ENCODE peak calls at places on chromosomes 7 and 10, in five cellular contexts. One of them, this sample, is unnamed.

GRCh38 chr7:131969560-131969959 is 413.1 kb upstream of the PODXL start:
- DNase-seq in AG09309: no peak
- DNase-seq in PC-9: no peak
- DNase-seq in IMR-90: no peak
- DNase-seq in fibroblast of lung: no peak
- DNase-seq in this sample: no peak

GRCh38 chr7:30472771-30473392 is 5.7 kb downstream of the NOD1 start:
- DNase-seq in IMR-90: peak; percentile 70
- DNase-seq in PC-9: peak; percentile 24
- DNase-seq in AG09309: peak; percentile 78
- DNase-seq in fibroblast of lung: peak; percentile 83
- DNase-seq in this sample: no peak

GRCh38 chr7:143947111-143947510 is 7.5 kb upstream of the OR2F1 start:
- DNase-seq in IMR-90: no peak
- DNase-seq in PC-9: no peak
- DNase-seq in AG09309: no peak
- DNase-seq in fibroblast of lung: no peak
- DNase-seq in this sample: no peak

GRCh38 chr10:3237530-3237929 is 64.9 kb upstream of the PITRM1 start:
- DNase-seq in AG09309: no peak
- DNase-seq in fibroblast of lung: no peak
- DNase-seq in PC-9: no peak
- DNase-seq in IMR-90: no peak
- DNase-seq in this sample: no peak

GRCh38 chr7:12839508-12840153 is 152.2 kb downstream of the ARL4A start:
- DNase-seq in AG09309: no peak
- DNase-seq in IMR-90: no peak
- DNase-seq in fibroblast of lung: no peak
- DNase-seq in PC-9: no peak
- DNase-seq in this sample: no peak

GRCh38 chr7:25360471-25360870 is 132.2 kb upstream of the NPVF start:
- DNase-seq in AG09309: no peak
- DNase-seq in PC-9: no peak
- DNase-seq in fibroblast of lung: no peak
- DNase-seq in IMR-90: no peak
- DNase-seq in this sample: no peak

GRCh38 chr10:23196915-23197314 is 4.8 kb downstream of the PTF1A start:
- DNase-seq in fibroblast of lung: no peak
- DNase-seq in IMR-90: no peak
- DNase-seq in AG09309: no peak
- DNase-seq in PC-9: no peak
- DNase-seq in this sample: no peak

GRCh38 chr10:62653254-62653653 is 151.3 kb upstream of the ADO start:
- DNase-seq in AG09309: no peak
- DNase-seq in fibroblast of lung: no peak
- DNase-seq in PC-9: no peak
- DNase-seq in IMR-90: no peak
- DNase-seq in this sample: no peak

GRCh38 chr7:111400088-111400487 is 162.2 kb downstream of the IMMP2L start:
- DNase-seq in fibroblast of lung: no peak
- DNase-seq in IMR-90: no peak
- DNase-seq in AG09309: no peak
- DNase-seq in PC-9: no peak
- DNase-seq in this sample: no peak

GRCh38 chr10:12466701-12467100 is 117.4 kb downstream of the CAMK1D start:
- DNase-seq in fibroblast of lung: peak; percentile 18
- DNase-seq in PC-9: no peak
- DNase-seq in AG09309: no peak
- DNase-seq in IMR-90: peak; percentile 18
- DNase-seq in this sample: peak; percentile 24

GRCh38 chr10:34540492-34540891 is 274.6 kb downstream of the PARD3 start:
- DNase-seq in IMR-90: no peak
- DNase-seq in PC-9: no peak
- DNase-seq in fibroblast of lung: no peak
- DNase-seq in AG09309: no peak
- DNase-seq in this sample: no peak

DNA sequence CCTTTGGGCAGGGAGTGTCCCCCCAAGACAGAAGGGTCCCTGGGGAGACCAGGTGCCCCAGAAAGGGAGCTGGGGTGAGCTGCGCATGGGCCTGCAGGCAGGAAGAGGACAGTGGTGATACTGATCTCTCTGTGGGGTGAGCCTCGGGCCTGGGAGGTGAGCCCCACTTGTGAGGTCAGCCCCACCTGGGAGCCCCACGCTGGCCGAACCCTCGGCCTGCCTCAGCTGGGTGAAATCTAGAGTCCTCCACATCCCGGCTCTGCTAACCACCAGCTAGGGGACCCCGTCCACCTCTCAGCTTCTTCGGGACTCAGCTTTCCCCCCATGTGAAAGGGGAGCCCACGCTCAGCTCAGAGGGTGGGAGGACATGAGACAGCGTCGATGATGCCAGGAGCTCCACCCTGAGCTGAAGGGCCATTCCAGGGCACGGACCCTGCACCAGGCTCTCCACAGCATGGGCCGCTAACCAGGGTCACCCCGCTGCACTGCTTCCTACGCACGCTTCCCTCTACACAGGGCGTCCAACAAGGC is 48.8 kb downstream of the CAMK2B start:
- DNase-seq in fibroblast of lung: no peak
- DNase-seq in AG09309: no peak
- DNase-seq in PC-9: no peak
- DNase-seq in IMR-90: no peak
- DNase-seq in this sample: no peak
- H3K4me3 ChIP-seq in fibroblast of lung: no peak overlapping the region
- H3K4me3 ChIP-seq in AG09309: no peak overlapping the region
- H3K4me3 ChIP-seq in PC-9: no peak overlapping the region
- H3K4me3 ChIP-seq in IMR-90: no peak overlapping the region
- H3K4me3 ChIP-seq in this sample: no peak overlapping the region

GRCh38 chr10:16049775-16050174 is 189.5 kb upstream of the MINDY3 start:
- DNase-seq in IMR-90: no peak
- DNase-seq in PC-9: no peak
- DNase-seq in fibroblast of lung: no peak
- DNase-seq in AG09309: no peak
- DNase-seq in this sample: no peak

DNA sequence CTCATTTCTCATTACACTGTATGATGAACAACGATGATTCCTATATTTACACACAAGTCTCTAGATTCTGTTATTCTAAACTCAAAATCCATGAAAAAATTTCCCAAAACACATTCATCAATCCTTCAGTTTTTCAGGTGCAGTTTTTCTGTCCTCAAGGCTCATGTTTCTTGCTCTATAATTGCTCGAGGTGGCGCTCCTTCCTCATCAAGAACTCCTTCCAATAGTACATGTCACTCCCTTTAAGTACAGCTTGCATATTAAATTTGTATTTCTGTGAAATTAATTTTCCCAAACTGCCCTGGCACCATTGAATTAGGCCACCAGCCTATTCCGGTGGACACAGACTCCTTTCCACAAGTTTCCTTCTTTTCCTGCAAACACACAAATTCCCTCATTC is 188.7 kb upstream of the MINDY3 start:
- DNase-seq in PC-9: no peak
- DNase-seq in fibroblast of lung: no peak
- DNase-seq in AG09309: no peak
- DNase-seq in IMR-90: no peak
- DNase-seq in this sample: no peak
- TF ChIP-seq CTCF in PC-9: no peak
- TF ChIP-seq CTCF in fibroblast of lung: no peak
- TF ChIP-seq CTCF in AG09309: no peak
- TF ChIP-seq CTCF in IMR-90: no peak
- TF ChIP-seq CTCF in this sample: no peak

DNA sequence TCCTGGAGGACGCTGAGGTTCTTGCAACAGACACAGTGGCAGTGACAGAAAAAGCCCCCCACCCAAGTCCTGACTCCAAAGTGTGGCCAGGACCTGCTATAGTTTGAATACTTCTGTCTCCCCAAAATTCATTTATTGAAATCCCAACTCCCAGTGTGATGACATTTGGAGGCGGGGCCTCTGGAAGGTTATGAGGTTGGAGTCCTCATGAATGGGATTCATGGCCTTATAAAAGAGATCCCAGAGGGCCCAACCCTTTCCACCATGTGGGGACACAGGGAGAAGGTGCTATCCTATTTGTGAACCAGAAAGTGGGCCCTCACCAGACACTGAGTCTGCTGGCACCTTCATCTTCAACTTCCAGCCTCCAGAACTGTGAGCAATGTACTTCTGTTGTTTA is 18.3 kb downstream of the ANXA11 start:
- DNase-seq in fibroblast of lung: no peak
- DNase-seq in AG09309: no peak
- DNase-seq in IMR-90: no peak
- DNase-seq in PC-9: no peak
- DNase-seq in this sample: no peak
- H3K4me3 ChIP-seq in fibroblast of lung: no peak overlapping the region
- H3K4me3 ChIP-seq in AG09309: no peak overlapping the region
- H3K4me3 ChIP-seq in IMR-90: no peak overlapping the region
- H3K4me3 ChIP-seq in PC-9: no peak overlapping the region
- H3K4me3 ChIP-seq in this sample: no peak overlapping the region

DNA sequence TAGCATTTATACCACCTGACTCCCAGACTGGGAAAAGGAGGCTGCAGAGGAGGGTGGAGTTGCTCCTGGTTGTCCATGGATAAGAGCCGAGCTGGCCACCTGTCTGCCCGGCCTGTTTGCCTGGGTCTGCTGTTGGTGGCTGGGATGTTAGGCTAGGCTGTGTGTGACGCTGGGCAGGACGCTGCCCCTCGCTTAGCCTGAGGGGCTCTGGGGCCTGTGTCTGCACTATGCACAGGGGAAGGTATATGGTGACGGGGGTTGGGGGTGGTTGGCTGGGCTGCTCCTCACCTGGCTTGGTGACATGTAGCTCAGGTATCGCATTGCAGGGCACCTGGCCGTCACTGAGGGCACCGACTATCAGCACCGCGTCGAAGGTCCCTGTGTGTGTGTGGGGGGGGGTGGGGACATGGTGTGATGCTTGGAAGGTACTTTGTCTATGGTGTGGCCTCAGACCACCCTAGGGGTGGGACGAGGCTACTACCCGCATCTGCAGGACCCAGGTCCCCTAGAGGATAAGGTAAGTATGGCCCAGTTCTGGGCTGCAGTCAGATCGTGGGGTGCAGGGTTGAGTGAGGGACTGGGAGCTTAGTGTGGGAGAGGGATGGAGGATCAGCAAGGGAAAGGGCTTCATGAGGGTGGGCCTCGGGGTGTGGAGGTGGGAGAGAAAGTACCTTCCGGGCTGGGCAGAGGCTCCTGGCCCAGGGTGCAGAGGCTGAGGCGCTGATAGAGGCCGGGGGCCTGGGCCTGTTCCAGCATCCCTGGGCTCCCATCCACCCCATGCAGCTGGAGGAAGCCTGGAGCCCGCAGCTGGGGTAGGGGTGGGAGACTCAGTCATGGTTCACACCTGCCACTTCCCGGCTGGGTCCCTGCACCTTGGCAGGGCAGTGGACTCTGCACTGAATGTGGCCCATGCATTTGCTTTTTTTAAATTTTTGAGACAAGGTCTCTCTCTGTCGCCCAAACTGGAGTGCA is 2.3 kb downstream of the METTL27 start:
- DNase-seq in IMR-90: no peak
- DNase-seq in fibroblast of lung: no peak
- DNase-seq in AG09309: no peak
- DNase-seq in PC-9: no peak
- DNase-seq in this sample: no peak
- TF ChIP-seq CTCF in IMR-90: no peak
- TF ChIP-seq CTCF in fibroblast of lung: no peak
- TF ChIP-seq CTCF in AG09309: no peak
- TF ChIP-seq CTCF in PC-9: no peak
- TF ChIP-seq CTCF in this sample: no peak

DNA sequence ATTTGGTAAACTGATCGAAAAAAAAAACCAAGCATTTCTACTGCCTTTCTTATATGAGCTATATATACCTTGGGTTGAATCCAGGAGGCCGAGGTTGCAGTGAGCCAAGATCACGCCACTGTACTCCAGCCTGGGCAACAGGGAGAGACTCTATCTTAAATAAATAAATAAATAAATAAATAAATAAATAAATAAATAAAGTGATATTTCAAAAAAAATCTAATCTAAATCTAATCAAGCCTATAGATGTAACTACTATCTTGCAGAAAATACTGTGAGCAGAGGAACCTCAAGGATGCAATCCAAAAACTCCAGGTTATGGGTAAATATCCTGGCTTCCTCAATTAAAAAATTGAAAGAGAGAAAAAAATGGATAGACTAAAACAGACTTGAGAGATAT is 71.2 kb upstream of the SLF2 start:
- DNase-seq in IMR-90: no peak
- DNase-seq in AG09309: no peak
- DNase-seq in fibroblast of lung: no peak
- DNase-seq in PC-9: no peak
- DNase-seq in this sample: no peak
- H3K4me3 ChIP-seq in IMR-90: no peak overlapping the region
- H3K4me3 ChIP-seq in AG09309: no peak overlapping the region
- H3K4me3 ChIP-seq in fibroblast of lung: no peak overlapping the region
- H3K4me3 ChIP-seq in PC-9: no peak overlapping the region
- H3K4me3 ChIP-seq in this sample: no peak overlapping the region

GRCh38 chr10:126235091-126235978 is 152.9 kb downstream of the ADAM12 start:
- DNase-seq in fibroblast of lung: no peak
- DNase-seq in IMR-90: no peak
- DNase-seq in AG09309: no peak
- DNase-seq in PC-9: peak; percentile 80
- DNase-seq in this sample: no peak

GRCh38 chr10:126234630-126235029 is 153.6 kb downstream of the ADAM12 start:
- DNase-seq in PC-9: no peak
- DNase-seq in fibroblast of lung: no peak
- DNase-seq in AG09309: no peak
- DNase-seq in IMR-90: no peak
- DNase-seq in this sample: no peak

GRCh38 chr10:126235979-126236851 is 152.1 kb downstream of the ADAM12 start:
- DNase-seq in fibroblast of lung: no peak
- DNase-seq in PC-9: peak; percentile 7
- DNase-seq in AG09309: no peak
- DNase-seq in IMR-90: no peak
- DNase-seq in this sample: no peak

GRCh38 chr10:126233182-126233581 is 155.1 kb downstream of the ADAM12 start:
- DNase-seq in PC-9: no peak
- DNase-seq in AG09309: no peak
- DNase-seq in IMR-90: no peak
- DNase-seq in fibroblast of lung: no peak
- DNase-seq in this sample: no peak

DNA sequence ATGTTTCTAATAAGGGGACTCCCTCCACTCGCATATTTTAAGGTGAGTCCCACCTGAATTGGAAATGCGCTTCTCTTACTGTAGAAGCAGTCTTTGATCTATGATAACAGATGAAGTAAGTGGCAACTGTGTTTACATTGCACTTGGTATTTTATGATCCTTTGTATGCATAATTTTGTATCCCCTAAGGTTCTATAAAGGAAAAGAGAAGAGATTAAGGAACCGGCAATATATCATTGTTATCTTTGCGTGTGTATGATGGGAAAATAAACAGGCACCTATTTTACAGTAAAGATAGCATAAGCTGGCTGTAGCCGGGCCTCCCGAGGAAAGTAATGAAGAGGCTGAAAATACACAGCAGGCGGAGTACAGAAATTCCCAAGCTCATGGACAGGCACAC is 154.6 kb downstream of the ADAM12 start:
- DNase-seq in PC-9: no peak
- DNase-seq in IMR-90: no peak
- DNase-seq in fibroblast of lung: no peak
- DNase-seq in AG09309: no peak
- DNase-seq in this sample: no peak
- TF ChIP-seq CTCF in PC-9: no peak
- TF ChIP-seq CTCF in IMR-90: no peak
- TF ChIP-seq CTCF in fibroblast of lung: no peak
- TF ChIP-seq CTCF in AG09309: no peak
- TF ChIP-seq CTCF in this sample: no peak

GRCh38 chr7:972670-973309 is 2.6 kb downstream of the COX19 start:
- DNase-seq in IMR-90: no peak
- DNase-seq in AG09309: no peak
- DNase-seq in fibroblast of lung: no peak
- DNase-seq in PC-9: no peak
- DNase-seq in this sample: no peak
- H3K4me3 ChIP-seq in IMR-90: no peak overlapping the region
- H3K4me3 ChIP-seq in AG09309: no peak overlapping the region
- H3K4me3 ChIP-seq in fibroblast of lung: no peak overlapping the region
- H3K4me3 ChIP-seq in PC-9: no peak overlapping the region
- H3K4me3 ChIP-seq in this sample: no peak overlapping the region

This sample was measured in HFF-Myc.